ENCODE peak calls at places on chromosomes 12 and 14, in five cellular contexts. J is heart right ventricle; L is upper lobe of left lung; M is CD8-positive, alpha-beta memory T cell; Z is psoas muscle. Q is an unnamed sample.

GRCh38 chr14:74863274-74863673 is 12.7 kb downstream of the PROX2 start:
- DNase-seq in J (no peak), L (no peak), M (no peak), Z (no peak), Q (peak; percentile 14)

GRCh38 chr12:93502802-93503623 is 35.7 kb downstream of the MRPL42 start:
- DNase-seq in J (peak; percentile 46), L (no peak), M (peak; percentile 37), Z (no peak), Q (peak; percentile 72)

GRCh38 chr12:57846285-57846576 is 298 bp downstream of the CTDSP2 start:
- DNase-seq in J (no peak), L (no peak), M (no peak), Z (no peak), Q (no peak)

GRCh38 chr14:55052259-55052930 is 948 bp downstream of the MAPK1IP1L start:
- DNase-seq in J (no peak), L (no peak), M (no peak), Z (no peak), Q (no peak)

GRCh38 chr12:49342066-49342913 is 4.4 kb upstream of the DNAJC22 start:
- DNase-seq in J (peak; percentile 68), L (peak; percentile 89), M (peak; percentile 57), Z (peak; percentile 73), Q (peak; percentile 70)

GRCh38 chr12:44224399-44224798 is 388.5 kb downstream of the TMEM117 start:
- DNase-seq in J (no peak), L (no peak), M (no peak), Z (no peak), Q (no peak)

GRCh38 chr12:9344540-9344939 is 136.3 kb upstream of the PZP start:
- DNase-seq in J (no peak), L (no peak), M (no peak), Z (no peak), Q (no peak)

GRCh38 chr12:49293056-49293956 is 1.6 kb upstream of the PRPH start:
- DNase-seq in J (peak; percentile 27), L (peak; percentile 48), M (no peak), Z (no peak), Q (no peak)

GRCh38 chr12:82314406-82314892 is 43.7 kb downstream of the CCDC59 start:
- DNase-seq in J (no peak), L (no peak), M (no peak), Z (no peak), Q (no peak)

GRCh38 chr14:34081576-34082136 is 130.8 kb upstream of the EGLN3 start:
- DNase-seq in J (no peak), L (no peak), M (no peak), Z (no peak), Q (no peak)

GRCh38 chr12:55915481-55915856 is 12.2 kb downstream of the PYM1 start:
- DNase-seq in J (no peak), L (no peak), M (no peak), Z (no peak), Q (no peak)

GRCh38 chr12:109488051-109488665 is 10.7 kb downstream of the UBE3B start:
- DNase-seq in J (no peak), L (no peak), M (no peak), Z (no peak), Q (no peak)

GRCh38 chr14:23302290-23303225 is at the start of gene PPP1R3E:
- DNase-seq in J (peak; percentile 62), L (peak; percentile 94), M (peak; percentile 80), Z (peak; percentile 76), Q (peak; percentile 76)

GRCh38 chr14:105861985-105862465 is 335.6 kb downstream of the TMEM121 start:
- DNase-seq in J (no peak), L (no peak), M (peak; percentile 50), Z (no peak), Q (peak; percentile 0)

GRCh38 chr12:40013847-40014246 is 92.0 kb downstream of the SLC2A13 start:
- DNase-seq in J (no peak), L (no peak), M (no peak), Z (no peak), Q (no peak)

GRCh38 chr14:53390008-53390407 is 236.9 kb upstream of the DDHD1 start:
- DNase-seq in J (no peak), L (no peak), M (no peak), Z (no peak), Q (no peak)

GRCh38 chr12:65511134-65511912 is 232.8 kb downstream of the MSRB3 start:
- DNase-seq in J (peak; percentile 56), L (no peak), M (no peak), Z (no peak), Q (no peak)
- H3K4me3 ChIP-seq in J (no peak overlapping the region), L (no peak overlapping the region), M (no peak overlapping the region), Z (no peak overlapping the region), Q (no peak overlapping the region)

GRCh38 chr12:20460956-20461355 is 92.6 kb downstream of the PDE3A start:
- DNase-seq in J (no peak), L (no peak), M (no peak), Z (no peak), Q (no peak)

GRCh38 chr12:20459920-20460319 is 91.6 kb downstream of the PDE3A start:
- DNase-seq in J (no peak), L (no peak), M (no peak), Z (no peak), Q (no peak)

DNA sequence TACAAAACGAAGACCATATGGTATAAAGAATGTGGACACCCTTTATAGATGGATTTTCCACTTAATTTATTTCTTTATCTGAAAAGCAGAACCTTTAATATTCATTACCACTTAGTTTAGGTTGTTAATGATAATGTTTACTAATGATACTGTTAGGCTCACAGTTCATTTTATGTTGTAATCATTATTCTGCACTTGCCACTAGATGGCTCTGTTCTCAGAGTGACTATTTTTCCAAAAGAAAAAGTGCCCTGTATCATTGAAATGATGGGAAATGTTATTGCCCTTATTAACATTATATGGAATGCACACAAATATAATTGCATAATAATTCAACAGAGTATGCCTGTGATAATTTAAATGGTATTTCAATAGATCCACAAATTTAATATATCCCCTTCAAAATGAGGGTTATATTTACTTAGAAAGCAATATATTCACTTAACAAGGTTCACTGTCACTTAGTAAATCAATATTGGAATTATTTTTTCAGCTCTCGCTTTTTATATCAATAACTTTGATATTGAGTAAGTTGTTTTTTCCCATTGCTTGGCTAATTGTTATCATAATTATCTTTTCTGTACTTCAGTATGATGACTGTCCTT is 95.7 kb downstream of the PDE3A start:
- DNase-seq in J (no peak), L (no peak), M (no peak), Z (no peak), Q (no peak)
- H3K4me1 ChIP-seq in J (peaks cover 68% of the 10 kb centered on the region), L (no peaks in the 10 kb centered on the region), M (no peaks in the 10 kb centered on the region), Z (peaks cover 6% of the 10 kb centered on the region), Q (no peaks in the 10 kb centered on the region)

GRCh38 chr12:1056390-1056789 is 65.4 kb downstream of the ERC1 start:
- DNase-seq in J (no peak), L (no peak), M (no peak), Z (no peak), Q (no peak)

GRCh38 chr12:1058423-1058822 is 67.4 kb downstream of the ERC1 start:
- DNase-seq in J (no peak), L (no peak), M (no peak), Z (no peak), Q (no peak)

GRCh38 chr12:1053690-1054089 is 62.7 kb downstream of the ERC1 start:
- DNase-seq in J (no peak), L (no peak), M (no peak), Z (no peak), Q (no peak)

GRCh38 chr12:1050059-1050707 is 59.2 kb downstream of the ERC1 start:
- DNase-seq in J (no peak), L (no peak), M (no peak), Z (no peak), Q (no peak)

GRCh38 chr12:1054103-1054838 is 63.2 kb downstream of the ERC1 start:
- DNase-seq in J (peak; percentile 33), L (no peak), M (no peak), Z (no peak), Q (peak; percentile 13)
- H3K4me3 ChIP-seq in J (no peak overlapping the region), L (no peak overlapping the region), M (no peak overlapping the region), Z (no peak overlapping the region), Q (no peak overlapping the region)

GRCh38 chr12:81207173-81207572 is 129.3 kb downstream of the ACSS3 start:
- DNase-seq in J (no peak), L (no peak), M (no peak), Z (no peak), Q (no peak)

GRCh38 chr12:81211306-81211705 is 133.4 kb downstream of the ACSS3 start:
- DNase-seq in J (no peak), L (no peak), M (no peak), Z (no peak), Q (no peak)

GRCh38 chr12:81206425-81206824 is 128.5 kb downstream of the ACSS3 start:
- DNase-seq in J (no peak), L (no peak), M (no peak), Z (no peak), Q (no peak)

GRCh38 chr12:81208193-81208946 is 130.5 kb downstream of the ACSS3 start:
- DNase-seq in J (no peak), L (no peak), M (no peak), Z (no peak), Q (no peak)

GRCh38 chr12:81209001-81209400 is 131.1 kb downstream of the ACSS3 start:
- DNase-seq in J (no peak), L (no peak), M (no peak), Z (no peak), Q (peak; percentile 15)
- H3K4me1 ChIP-seq in J (peaks cover 26% of the 10 kb centered on the region), L (no peaks in the 10 kb centered on the region), M (no peaks in the 10 kb centered on the region), Z (peaks cover 5% of the 10 kb centered on the region), Q (peaks cover 24% of the 10 kb centered on the region)

GRCh38 chr14:24858052-24858451 is 191.9 kb downstream of the STXBP6 start:
- DNase-seq in J (no peak), L (no peak), M (no peak), Z (no peak), Q (no peak)
- H3K4me3 ChIP-seq in J (no peak overlapping the region), L (no peak overlapping the region), M (no peak overlapping the region), Z (no peak overlapping the region), Q (no peak overlapping the region)

GRCh38 chr12:6205144-6205539 is 4.9 kb downstream of the CD9 start:
- DNase-seq in J (peak; percentile 79), L (no peak), M (no peak), Z (peak; percentile 58), Q (peak; percentile 73)

GRCh38 chr12:6202846-6203245 is 2.6 kb downstream of the CD9 start:
- DNase-seq in J (no peak), L (no peak), M (no peak), Z (no peak), Q (no peak)

GRCh38 chr12:6206327-6206726 is 6.1 kb downstream of the CD9 start:
- DNase-seq in J (no peak), L (no peak), M (no peak), Z (no peak), Q (peak; percentile 67)

GRCh38 chr12:6205761-6206160 is 5.6 kb downstream of the CD9 start:
- DNase-seq in J (no peak), L (no peak), M (no peak), Z (no peak), Q (no peak)

DNA sequence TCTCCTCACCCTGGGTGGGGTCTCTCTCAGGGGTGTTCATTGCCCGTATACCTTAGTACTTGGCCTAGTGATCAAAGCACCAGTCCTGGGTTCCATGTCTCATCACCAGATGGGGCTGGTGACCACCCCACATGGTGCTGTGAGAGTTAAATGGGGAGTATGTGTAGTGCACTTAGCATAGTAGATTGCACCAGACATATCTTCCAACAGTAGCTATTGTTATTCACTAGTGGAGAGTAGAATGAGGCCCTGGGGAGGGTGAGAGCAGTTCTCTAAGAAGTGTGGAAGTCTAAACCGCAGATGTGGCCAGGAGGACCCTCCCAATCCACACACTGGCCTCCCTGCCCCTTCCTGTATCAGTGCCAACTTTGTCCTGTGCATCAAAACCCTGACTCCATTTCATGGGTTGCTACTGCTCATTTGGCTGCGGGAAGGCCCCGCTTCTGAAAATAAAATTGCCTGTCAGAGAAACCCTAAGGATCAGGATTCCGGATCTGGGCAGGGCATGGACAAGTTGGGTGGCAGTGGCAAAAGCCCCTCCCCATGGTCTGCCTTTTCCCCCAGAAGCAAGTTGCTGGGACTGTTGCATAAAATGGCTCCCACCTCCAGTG is 4.4 kb downstream of the CD9 start:
- DNase-seq in J (no peak), L (no peak), M (no peak), Z (no peak), Q (no peak)
- H3K4me1 ChIP-seq in J (peaks cover 92% of the 10 kb centered on the region), L (peaks cover 88% of the 10 kb centered on the region), M (peaks cover 17% of the 10 kb centered on the region), Z (peaks cover 42% of the 10 kb centered on the region), Q (peaks cover 39% of the 10 kb centered on the region)

Q was measured in adrenal gland.